ENCODE peak calls at places on chromosomes 2 and 18, in four cellular contexts. K is cardiac muscle cell, M is kidney, H is osteocyte. I is an unnamed sample.

GRCh38 chr2:25772078-25772477 is 98.7 kb upstream of the DTNB start:
- DNase-seq in K (no peak), M (no peak), H (no peak), I (no peak)

GRCh38 chr2:216775043-216775453 is 79.7 kb upstream of the IGFBP5 start:
- DNase-seq in K (peak), M (peak), H (no peak), I (no peak)

GRCh38 chr2:119692310-119692709 is 13.3 kb downstream of the TMEM177 start:
- DNase-seq in K (no peak), M (no peak), H (no peak), I (no peak)

GRCh38 chr2:168614291-168615018 is 158.4 kb downstream of the CERS6 start:
- DNase-seq in K (no peak), M (no peak), H (no peak), I (no peak)

GRCh38 chr2:85728883-85729824 is 24.6 kb upstream of the ATOH8 start:
- DNase-seq in K (peak), M (peak), H (peak), I (peak)

GRCh38 chr2:191927991-191928390 is 81.1 kb upstream of the CAVIN2 start:
- DNase-seq in K (no peak), M (no peak), H (no peak), I (no peak)

GRCh38 chr2:42342795-42343241 is 18.2 kb downstream of the COX7A2L start:
- DNase-seq in K (no peak), M (no peak), H (no peak), I (no peak)

GRCh38 chr2:138779451-138780440 is at the start of gene NXPH2:
- DNase-seq in K (peak), M (peak), H (no peak), I (peak)

GRCh38 chr2:54289942-54290702 is 34.1 kb upstream of the TSPYL6 start:
- DNase-seq in K (no peak), M (no peak), H (no peak), I (no peak)

GRCh38 chr2:42328148-42328833 is 32.7 kb downstream of the COX7A2L start:
- DNase-seq in K (peak), M (no peak), H (no peak), I (no peak)

GRCh38 chr2:208329485-208329884 is 63.4 kb downstream of the PIKFYVE start:
- DNase-seq in K (no peak), M (no peak), H (no peak), I (no peak)

GRCh38 chr2:168849610-168850009 is 40.6 kb downstream of the SPC25 start:
- DNase-seq in K (peak), M (no peak), H (no peak), I (no peak)

GRCh38 chr2:130756041-130756720 is 841 bp downstream of the AMER3 start:
- DNase-seq in K (peak), M (peak), H (peak), I (no peak)

GRCh38 chr18:32042337-32042736 is 23.7 kb downstream of the RNF125 start:
- DNase-seq in K (no peak), M (no peak), H (no peak), I (no peak)

GRCh38 chr2:100063459-100063953 is 78.9 kb downstream of the AFF3 start:
- DNase-seq in K (no peak), M (no peak), H (no peak), I (no peak)

GRCh38 chr18:14285053-14285452 is 152.8 kb upstream of the ZNF519 start:
- DNase-seq in K (no peak), M (no peak), H (no peak), I (no peak)

GRCh38 chr2:225171350-225171749 is 129.1 kb upstream of the DOCK10 start:
- DNase-seq in K (no peak), M (no peak), H (no peak), I (no peak)

GRCh38 chr2:101125374-101125773 is 25.8 kb downstream of the TBC1D8 start:
- DNase-seq in K (no peak), M (no peak), H (no peak), I (no peak)

GRCh38 chr2:41722668-41723369 is 325.0 kb upstream of the PKDCC start:
- DNase-seq in K (no peak), M (peak), H (no peak), I (no peak)

GRCh38 chr2:42770288-42771131 is 6.6 kb upstream of the OXER1 start:
- DNase-seq in K (peak), M (no peak), H (no peak), I (peak)

GRCh38 chr2:28895189-28895893 is 874 bp downstream of the WDR43 start:
- DNase-seq in K (peak), M (peak), H (no peak), I (no peak)

GRCh38 chr18:79882522-79883241 is 68.8 kb downstream of the SLC66A2 start:
- DNase-seq in K (no peak), M (no peak), H (peak), I (no peak)

GRCh38 chr2:217153433-217153997 is 293.7 kb upstream of the TNP1 start:
- DNase-seq in K (no peak), M (no peak), H (no peak), I (no peak)

GRCh38 chr2:128536925-128537620 is 218.4 kb upstream of the HS6ST1 start:
- DNase-seq in K (no peak), M (no peak), H (no peak), I (no peak)

GRCh38 chr18:7615840-7616239 is 48.7 kb downstream of the PTPRM start:
- DNase-seq in K (no peak), M (no peak), H (no peak), I (no peak)

GRCh38 chr2:149331023-149331400 is 625 bp downstream of the LYPD6 start:
- DNase-seq in K (peak), M (no peak), H (no peak), I (no peak)

GRCh38 chr2:138723588-138723987 is 56.6 kb downstream of the NXPH2 start:
- DNase-seq in K (no peak), M (no peak), H (no peak), I (no peak)

GRCh38 chr2:20603791-20604190 is 47.1 kb downstream of the HS1BP3 start:
- DNase-seq in K (no peak), M (peak), H (no peak), I (no peak)

GRCh38 chr2:9774266-9774665 is 69.0 kb upstream of the TAF1B start:
- DNase-seq in K (no peak), M (peak), H (no peak), I (no peak)

GRCh38 chr2:10079192-10079930 is 850 bp downstream of the CYS1 start:
- DNase-seq in K (peak), M (peak), H (no peak), I (peak)

GRCh38 chr18:79507076-79507545 is 111.4 kb downstream of the NFATC1 start:
- DNase-seq in K (peak), M (peak), H (peak), I (no peak)

GRCh38 chr2:222797308-222797707 is 63.5 kb upstream of the ACSL3 start:
- DNase-seq in K (no peak), M (no peak), H (no peak), I (peak)

GRCh38 chr2:234677758-234678538 is 181.1 kb upstream of the ARL4C start:
- DNase-seq in K (no peak), M (no peak), H (peak), I (no peak)

GRCh38 chr2:18637196-18637595 is 47.8 kb upstream of the NT5C1B start:
- DNase-seq in K (no peak), M (no peak), H (no peak), I (no peak)

GRCh38 chr2:14944562-14945346 is 312.2 kb downstream of the LRATD1 start:
- DNase-seq in K (peak), M (no peak), H (no peak), I (no peak)

GRCh38 chr2:212646698-212647097 is 108.1 kb upstream of the ERBB4 start:
- DNase-seq in K (no peak), M (no peak), H (no peak), I (no peak)
- TF ChIP-seq CTCF in K (no peak), M (no peak), H (no peak), I (no peak)

GRCh38 chr18:62938451-62938850 is 223.1 kb downstream of the PHLPP1 start:
- DNase-seq in K (no peak), M (no peak), H (no peak), I (peak)
- TF ChIP-seq CTCF in K (no peak), M (no peak), H (no peak), I (no peak)

GRCh38 chr2:126359494-126359893 is 296.5 kb upstream of the GYPC start:
- DNase-seq in K (no peak), M (no peak), H (no peak), I (no peak)
- TF ChIP-seq CTCF in K (peak), M (no peak), H (peak), I (peak)

GRCh38 chr2:198930170-198930569 is 527.6 kb downstream of the SATB2 start:
- DNase-seq in K (no peak), M (no peak), H (no peak), I (no peak)
- TF ChIP-seq CTCF in K (no peak), M (no peak), H (no peak), I (no peak)

DNA sequence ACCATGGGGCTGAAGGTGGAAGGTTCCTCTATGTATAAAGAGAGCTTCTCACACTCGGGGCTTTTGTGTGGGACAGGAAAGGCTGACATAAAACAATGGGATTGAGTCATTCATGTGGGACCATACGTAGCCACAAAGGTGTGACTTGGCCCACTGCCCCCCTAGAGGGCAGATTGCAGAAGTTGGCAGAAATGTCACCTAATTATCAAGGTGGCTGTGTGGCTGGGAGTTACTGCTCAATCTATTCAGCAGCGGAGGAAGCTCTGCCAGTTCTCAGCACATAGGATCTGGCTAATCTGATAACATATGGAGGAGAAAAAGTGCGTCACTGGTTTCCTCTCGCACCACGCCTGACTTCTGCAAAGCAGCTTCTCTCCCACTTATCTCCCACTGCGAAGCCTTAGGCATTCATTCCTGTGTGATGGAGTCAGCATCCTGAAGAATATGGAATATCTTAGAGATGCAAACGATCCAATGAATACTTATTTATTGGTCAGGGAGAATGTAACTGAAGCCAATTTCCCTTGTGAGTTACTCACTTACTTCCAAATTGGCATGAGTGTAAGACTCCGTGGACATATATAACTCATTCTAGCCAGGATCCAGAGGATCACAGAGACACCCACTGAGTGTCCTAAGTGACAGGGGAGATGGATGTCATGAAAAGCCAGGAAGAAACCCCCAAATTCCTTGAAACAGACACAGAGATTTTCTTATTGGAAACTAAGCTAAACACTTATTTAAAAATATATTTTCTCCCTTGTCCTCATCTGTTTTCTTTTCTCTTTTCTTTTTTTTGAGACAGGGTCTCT is 344.8 kb downstream of the TGIF1 start:
- DNase-seq in K (no peak), M (no peak), H (no peak), I (no peak)
- TF ChIP-seq CTCF in K (no peak), M (no peak), H (no peak), I (no peak)

DNA sequence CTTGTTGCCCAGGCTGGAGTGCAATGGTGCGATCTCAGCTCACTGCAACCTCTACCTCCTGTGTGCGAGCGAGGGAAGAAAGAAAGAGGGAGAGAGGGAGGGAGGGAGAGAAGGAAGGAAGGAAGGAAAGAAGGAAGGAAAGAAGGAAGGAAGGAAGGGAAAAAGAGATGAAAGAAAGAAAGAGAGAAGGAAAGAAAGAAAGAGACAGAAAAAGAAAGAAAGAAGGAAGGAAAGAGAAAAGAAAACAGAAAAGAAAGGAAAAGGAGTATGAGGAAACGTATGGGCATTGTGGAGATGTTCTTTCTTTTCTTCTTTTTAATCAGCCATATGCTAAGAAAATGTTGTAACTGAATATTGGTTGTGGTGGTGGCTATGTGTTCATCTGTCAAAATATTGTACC is 16.5 kb downstream of the CLK1 start:
- DNase-seq in K (no peak), M (no peak), H (no peak), I (no peak)
- TF ChIP-seq CTCF in K (no peak), M (no peak), H (no peak), I (no peak)

DNA sequence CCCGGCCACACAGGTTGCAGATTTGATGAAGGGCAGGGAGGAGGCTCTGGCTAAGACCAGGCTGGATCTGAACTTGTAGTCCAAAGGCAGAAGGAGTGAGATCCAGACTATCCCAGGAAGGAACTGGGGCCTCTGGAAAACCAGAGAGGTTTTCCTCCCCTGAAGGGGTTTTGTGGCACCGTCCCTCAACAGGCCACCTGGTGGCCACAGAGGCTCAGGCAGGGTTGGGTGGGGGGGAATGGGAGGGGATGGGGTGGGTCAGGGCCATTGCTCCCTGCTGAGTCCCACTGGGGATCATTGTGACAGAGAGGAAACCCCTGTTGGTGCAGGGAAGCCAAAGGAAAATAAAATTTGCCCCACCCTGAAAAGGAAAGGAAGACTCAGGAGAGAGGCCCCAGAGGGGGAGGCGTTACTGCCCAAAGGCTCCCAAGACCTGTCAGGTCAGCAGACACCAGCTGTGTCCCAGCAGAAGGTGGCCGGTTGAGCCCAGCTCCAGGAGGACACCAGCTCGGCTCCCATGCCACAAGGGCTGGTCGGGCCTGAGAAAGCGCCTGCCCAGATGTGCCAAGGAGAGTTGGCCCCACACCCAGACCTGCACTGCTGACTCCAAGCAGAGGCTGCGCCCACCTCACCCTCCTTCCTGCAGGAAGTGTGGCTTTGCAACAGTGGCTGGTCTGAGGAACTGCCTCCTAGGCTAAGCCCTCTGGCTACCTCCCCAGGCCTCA is 37.3 kb upstream of the PTMA start:
- DNase-seq in K (peak), M (peak), H (no peak), I (no peak)
- TF ChIP-seq CTCF in K (peak), M (no peak), H (peak), I (no peak)